ENCODE peak calls at places on chromosomes 4 and X, in five cellular contexts. E is H1, X is K562, B is HepG2, J is SK-N-SH. P is an unnamed sample.

GRCh38 chr4:165631208-165631894 is 241.7 kb upstream of the TLL1 start:
- DNase-seq in B (no peak), J (no peak), E (no peak), X (no peak), P (no peak)

GRCh38 chr4:101604976-101605375 is 185.6 kb upstream of the BANK1 start:
- DNase-seq in X (no peak), E (no peak), B (no peak), J (peak; percentile 2), P (no peak)

GRCh38 chrX:106999002-106999975 is 723 bp downstream of the MORC4 start:
- DNase-seq in B (peak; percentile 28), E (peak; percentile 42), X (peak; percentile 6), J (peak; percentile 54), P (no peak)

GRCh38 chr4:123578276-123579014 is 181.8 kb downstream of the SPRY1 start:
- DNase-seq in B (no peak), X (no peak), J (no peak), E (no peak), P (no peak)

GRCh38 chrX:45747905-45748304 is 547.2 kb upstream of the DIPK2B start:
- DNase-seq in B (no peak), X (no peak), J (no peak), E (no peak), P (no peak)

GRCh38 chrX:112669834-112670233 is 9.9 kb downstream of the LHFPL1 start:
- DNase-seq in B (no peak), J (no peak), X (no peak), E (no peak), P (no peak)

GRCh38 chr4:174016251-174016650 is 267.2 kb downstream of the FBXO8 start:
- DNase-seq in E (no peak), X (no peak), J (no peak), B (no peak), P (no peak)

GRCh38 chr4:8472166-8472688 is 31.6 kb downstream of the TRMT44 start:
- DNase-seq in B (no peak), E (no peak), X (no peak), J (peak; percentile 29), P (no peak)

GRCh38 chr4:115190529-115190928 is 77.1 kb upstream of the NDST4 start:
- DNase-seq in B (no peak), X (no peak), J (no peak), E (no peak), P (no peak)

GRCh38 chr4:41212221-41213203 is 1.8 kb downstream of the APBB2 start:
- DNase-seq in E (no peak), X (no peak), B (peak; percentile 64), J (peak; percentile 55), P (peak; percentile 70)

GRCh38 chr4:10673817-10674369 is 10.7 kb downstream of the CLNK start:
- DNase-seq in B (no peak), J (no peak), E (no peak), X (no peak), P (peak; percentile 89)

GRCh38 chrX:1876041-1876440 is 261.2 kb downstream of the ASMT start:
- DNase-seq in J (no peak), E (no peak), X (no peak), B (no peak), P (no peak)

GRCh38 chrX:139932077-139932900 is 564 bp downstream of the ATP11C start:
- DNase-seq in B (no peak), E (no peak), X (peak; percentile 81), J (peak; percentile 79), P (no peak)

DNA sequence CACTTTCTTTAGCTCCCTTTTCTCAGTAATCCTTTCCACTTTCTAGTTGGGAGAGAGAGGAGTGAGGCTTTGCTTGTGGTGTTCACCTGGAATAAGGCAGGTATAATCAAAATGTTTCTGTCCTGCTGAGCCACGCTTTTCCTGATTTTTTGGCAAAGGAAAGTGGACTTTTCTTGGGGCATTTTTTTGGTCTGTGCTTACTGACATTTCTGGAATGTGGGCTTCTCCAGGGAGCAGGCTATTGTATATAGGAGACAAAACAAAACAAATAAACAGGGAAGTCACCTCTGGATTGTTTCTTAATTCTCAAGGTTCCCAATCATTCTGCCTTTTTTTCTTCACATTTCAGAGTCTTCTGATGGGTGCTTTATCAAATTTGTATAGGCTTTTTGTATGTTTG is 25.7 kb upstream of the RP2 start:
- DNase-seq in B (no peak), E (no peak), J (no peak), X (no peak), P (no peak)
- H2AFZ ChIP-seq in B (no peak overlapping the region), E (no peak overlapping the region), J (no peak overlapping the region), X (no peak overlapping the region), P (no peak overlapping the region)

DNA sequence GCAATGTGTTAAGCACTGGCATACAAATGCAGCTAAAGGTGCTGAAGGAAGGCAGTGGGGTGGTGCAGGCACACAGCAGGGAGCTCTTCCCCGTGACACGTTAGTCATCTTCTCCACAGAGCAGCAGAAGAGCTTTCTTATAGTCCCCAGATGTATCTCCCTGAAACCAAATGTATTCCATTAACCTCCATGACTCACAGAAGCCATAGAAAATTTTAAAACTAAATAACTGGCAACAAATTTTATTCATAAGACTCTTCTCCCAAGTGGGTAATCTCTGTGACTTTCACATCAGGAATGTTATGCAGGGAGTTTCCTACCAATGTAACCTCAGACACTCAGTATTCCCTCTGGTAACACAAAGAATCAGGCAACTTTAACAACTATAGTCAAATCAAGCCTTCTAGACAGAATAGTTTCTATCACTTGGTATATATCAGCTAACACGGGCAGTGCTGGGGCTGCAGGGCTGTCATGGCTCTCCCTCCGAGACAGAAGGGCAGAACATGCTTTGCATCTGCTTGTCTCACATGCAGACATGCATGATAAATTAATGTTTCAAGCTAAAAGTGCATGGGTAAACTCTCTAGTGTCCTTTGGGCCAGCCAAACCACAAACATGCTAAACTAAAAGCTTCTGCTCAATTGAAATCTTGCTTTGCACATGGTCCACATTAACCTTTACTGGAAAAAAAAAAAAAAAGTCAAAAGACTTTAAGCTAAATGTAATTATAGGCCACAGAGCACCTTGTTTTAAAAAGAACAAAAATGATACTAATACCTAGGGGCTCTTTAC is 28.2 kb downstream of the ANXA5 start:
- DNase-seq in X (no peak), E (no peak), B (no peak), J (no peak), P (no peak)
- TF ChIP-seq GABPA in X (no peak), E (no peak), B (no peak), J (no peak), P (no peak)

DNA sequence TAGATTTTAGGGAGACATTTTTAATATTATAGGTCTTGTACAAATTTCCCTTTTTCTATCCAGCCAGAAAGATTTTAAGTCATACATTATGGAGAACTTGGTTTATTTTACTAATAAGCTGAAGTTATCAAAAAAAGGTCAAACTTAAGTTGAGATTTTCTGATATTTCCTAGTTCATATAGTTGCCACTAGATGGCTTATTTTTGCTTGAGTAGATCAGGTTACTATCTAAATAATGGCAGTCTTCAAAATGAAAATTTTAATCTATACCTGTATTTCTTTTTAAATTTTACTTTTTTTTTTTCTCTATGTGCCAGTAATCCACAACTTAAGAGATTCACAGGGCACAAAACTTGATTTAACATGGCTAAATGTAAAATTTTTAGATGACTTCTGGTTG is 52.3 kb downstream of the USP9X start:
- DNase-seq in J (no peak), X (no peak), B (no peak), E (no peak), P (no peak)
- TF ChIP-seq USF2 in J (no peak), X (no peak), B (no peak), E (no peak), P (no peak)

GRCh38 chr4:83195280-83195679 is 80.8 kb upstream of the PLAC8 start:
- DNase-seq in X (no peak), J (no peak), B (no peak), E (no peak), P (no peak)

GRCh38 chr4:83196936-83197335 is 82.4 kb upstream of the PLAC8 start:
- DNase-seq in E (no peak), X (no peak), B (no peak), J (no peak), P (no peak)

GRCh38 chr4:83189631-83190136 is 75.2 kb upstream of the PLAC8 start:
- DNase-seq in X (no peak), B (peak; percentile 92), J (no peak), E (no peak), P (no peak)

GRCh38 chr4:83191026-83191425 is 76.5 kb upstream of the PLAC8 start:
- DNase-seq in X (no peak), E (no peak), J (no peak), B (no peak), P (no peak)
- H2AFZ ChIP-seq in X (no peak overlapping the region), E (no peak overlapping the region), J (no peak overlapping the region), B (no peak overlapping the region), P (no peak overlapping the region)

DNA sequence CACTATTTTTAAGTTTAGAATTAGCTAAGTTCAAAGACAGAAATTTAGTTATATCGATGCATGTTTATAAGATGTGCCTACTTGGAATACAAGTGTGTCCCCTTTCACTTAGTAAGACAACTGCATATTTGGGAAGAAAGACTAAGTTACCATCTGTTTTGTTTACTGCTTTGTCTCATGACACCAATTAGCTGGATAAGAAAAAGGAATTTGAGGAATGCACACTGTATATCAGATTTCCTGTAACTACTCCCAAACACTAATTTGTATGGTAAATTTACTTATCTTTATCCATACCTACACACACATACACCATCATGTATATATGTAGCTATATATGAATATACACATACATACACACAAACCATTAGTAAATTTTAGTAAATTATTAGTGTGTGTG is 1442.8 kb upstream of the IGFBP7 start:
- DNase-seq in B (no peak), X (no peak), J (no peak), E (no peak), P (no peak)
- TF ChIP-seq GABPA in B (no peak), X (no peak), J (no peak), E (no peak), P (no peak)

GRCh38 chr4:18869166-18869565 is 847.6 kb upstream of the LCORL start:
- DNase-seq in J (peak; percentile 9), B (no peak), E (no peak), X (no peak), P (no peak)
- TF ChIP-seq USF2 in J (no peak), B (no peak), E (no peak), X (no peak), P (no peak)